ENCODE peak calls at places on chromosomes 4 and X, in four cellular contexts. D is heart left ventricle, C is omental fat pad, Z is astrocyte of the spinal cord. E is an unnamed sample.

GRCh38 chr4:173182403-173182802 is 13.8 kb downstream of the GALNT7 start:
- DNase-seq in Z (peak; percentile 92), C (peak; percentile 42), D (no peak), E (no peak)

GRCh38 chr4:175405961-175406360 is 406.1 kb downstream of the GPM6A start:
- DNase-seq in Z (no peak), C (no peak), D (no peak), E (peak; percentile 54)

GRCh38 chr4:41725254-41725653 is 23.3 kb downstream of the PHOX2B start:
- DNase-seq in C (no peak), D (no peak), Z (no peak), E (no peak)

GRCh38 chr4:140641789-140642439 is 73.2 kb upstream of the UCP1 start:
- DNase-seq in Z (no peak), D (peak; percentile 27), C (no peak), E (peak; percentile 23)

GRCh38 chrX:133852837-133853236 is 132.6 kb downstream of the GPC3 start:
- DNase-seq in C (no peak), Z (no peak), D (no peak), E (no peak)

GRCh38 chrX:11567528-11568220 is 98.0 kb downstream of the ARHGAP6 start:
- DNase-seq in C (no peak), D (no peak), Z (no peak), E (no peak)

GRCh38 chrX:108001218-108001814 is 19.1 kb upstream of the TEX13B start:
- DNase-seq in C (no peak), D (no peak), Z (peak; percentile 29), E (peak; percentile 53)

GRCh38 chr4:56871357-56871993 is 36.2 kb upstream of the REST start:
- DNase-seq in C (no peak), Z (peak; percentile 7), D (no peak), E (no peak)

GRCh38 chrX:38154818-38155217 is 65.9 kb downstream of the SRPX start:
- DNase-seq in D (no peak), C (no peak), Z (no peak), E (no peak)

GRCh38 chr4:142201041-142201440 is 564.7 kb downstream of the IL15 start:
- DNase-seq in Z (no peak), C (no peak), D (no peak), E (no peak)

GRCh38 chr4:184506527-184507121 is 32.3 kb upstream of the IRF2 start:
- DNase-seq in D (no peak), Z (no peak), C (no peak), E (peak; percentile 85)
- TF ChIP-seq CTCF in D (no peak), Z (peak; percentile 19), C (no peak), E (peak; percentile 60)

DNA sequence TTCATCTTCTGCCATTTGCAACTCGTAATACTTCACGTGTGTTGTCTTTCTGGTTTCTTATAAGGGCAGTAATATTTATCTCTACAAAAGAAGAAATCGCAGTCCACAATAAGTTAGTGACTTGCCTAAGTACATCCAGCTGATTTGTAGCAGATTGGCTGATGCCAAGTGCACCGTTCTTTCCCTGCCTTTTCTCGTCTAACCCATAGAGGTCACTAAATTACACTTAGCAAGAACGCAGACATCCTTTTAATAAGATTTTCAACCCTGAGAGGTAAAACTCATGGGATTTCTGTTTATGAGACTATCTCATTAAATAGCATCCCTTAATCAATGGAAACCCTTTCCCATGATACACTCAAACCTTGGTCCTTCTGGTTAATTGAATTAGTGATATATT is 408.6 kb upstream of the ACTRT1 start:
- DNase-seq in Z (no peak), D (no peak), C (no peak), E (no peak)
- TF ChIP-seq CTCF in Z (no peak), D (no peak), C (no peak), E (no peak)

GRCh38 chrX:63417649-63418048 is 66.5 kb upstream of the SPIN4 start:
- DNase-seq in Z (no peak), D (no peak), C (no peak), E (no peak)
- TF ChIP-seq CTCF in Z (no peak), D (no peak), C (no peak), E (no peak)

GRCh38 chr4:14880805-14881204 is 121.5 kb upstream of the CPEB2 start:
- DNase-seq in Z (no peak), D (no peak), C (no peak), E (no peak)
- TF ChIP-seq CTCF in Z (no peak), D (no peak), C (no peak), E (no peak)

GRCh38 chrX:78595901-78596502 is 63.1 kb downstream of the RTL3 start:
- DNase-seq in C (no peak), Z (no peak), D (no peak), E (peak; percentile 13)
- TF ChIP-seq CTCF in C (no peak), Z (peak; percentile 17), D (peak; percentile 20), E (peak; percentile 67)

GRCh38 chr4:154927126-154927525 is 146.1 kb downstream of the RBM46 start:
- DNase-seq in D (no peak), Z (no peak), C (no peak), E (no peak)

DNA sequence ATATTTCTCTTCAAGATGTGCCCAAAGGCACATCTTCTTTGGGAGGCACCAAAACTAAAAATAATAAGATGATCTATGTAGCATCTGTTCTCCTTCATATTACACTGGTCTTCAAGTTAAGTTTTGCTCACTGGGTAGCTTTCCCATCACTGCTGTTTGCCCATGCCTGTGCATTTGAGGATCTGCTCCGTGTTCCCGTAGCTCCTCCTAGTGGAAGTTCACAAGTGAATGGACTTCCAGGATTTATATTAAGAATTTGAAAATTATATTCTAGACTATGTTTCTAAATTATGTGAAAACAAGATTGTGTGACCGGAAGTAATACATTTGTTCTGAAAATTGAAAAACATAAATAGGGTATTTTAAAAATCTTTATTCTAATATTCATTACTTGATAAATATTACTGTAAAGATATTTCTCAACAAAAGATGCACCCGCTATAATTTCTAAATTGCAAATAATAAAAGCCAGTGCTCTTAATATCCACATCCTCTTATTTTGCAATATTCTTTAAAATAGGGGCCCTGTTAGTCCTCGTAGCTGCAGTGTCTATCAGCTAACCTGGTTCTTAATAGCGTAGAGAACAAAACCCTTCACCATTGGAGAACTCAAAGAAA is 147.7 kb downstream of the RBM46 start:
- DNase-seq in D (no peak), C (no peak), Z (peak; percentile 14), E (no peak)
- TF ChIP-seq CTCF in D (no peak), C (no peak), Z (peak; percentile 34), E (peak; percentile 16)